ENCODE peak calls at places on chromosomes 4 and X, in nine cellular contexts. One of them, this sample, is unnamed.

GRCh38 chrX:15299945-15300851 is 15.2 kb downstream of the ASB11 start:
- DNase-seq in Peyer's patch: no peak
- DNase-seq in psoas muscle: no peak
- DNase-seq in right lobe of liver: no peak
- DNase-seq in fibroblast of lung: peak; percentile 43
- DNase-seq in lung: no peak
- DNase-seq in breast epithelium: no peak
- DNase-seq in PC-3: peak; percentile 58
- DNase-seq in IMR-90: peak; percentile 30
- DNase-seq in this sample: no peak

GRCh38 chrX:134669378-134670098 is 11.3 kb upstream of the PLAC1 start:
- DNase-seq in Peyer's patch: no peak
- DNase-seq in psoas muscle: peak; percentile 64
- DNase-seq in right lobe of liver: no peak
- DNase-seq in fibroblast of lung: peak; percentile 81
- DNase-seq in lung: peak; percentile 37
- DNase-seq in breast epithelium: no peak
- DNase-seq in PC-3: peak; percentile 87
- DNase-seq in IMR-90: peak; percentile 93
- DNase-seq in this sample: no peak

GRCh38 chrX:53128097-53128749 is 34.3 kb downstream of the KANTR start:
- DNase-seq in Peyer's patch: no peak
- DNase-seq in psoas muscle: no peak
- DNase-seq in right lobe of liver: no peak
- DNase-seq in fibroblast of lung: peak; percentile 30
- DNase-seq in lung: no peak
- DNase-seq in breast epithelium: no peak
- DNase-seq in PC-3: peak; percentile 46
- DNase-seq in IMR-90: peak; percentile 35
- DNase-seq in this sample: no peak

GRCh38 chrX:16138108-16138427 is 14.7 kb downstream of the GRPR start:
- DNase-seq in Peyer's patch: no peak
- DNase-seq in psoas muscle: no peak
- DNase-seq in right lobe of liver: no peak
- DNase-seq in fibroblast of lung: no peak
- DNase-seq in lung: no peak
- DNase-seq in breast epithelium: no peak
- DNase-seq in PC-3: no peak
- DNase-seq in IMR-90: no peak
- DNase-seq in this sample: no peak

GRCh38 chr4:6996481-6996880 is 46.7 kb upstream of the TADA2B start:
- DNase-seq in Peyer's patch: no peak
- DNase-seq in psoas muscle: no peak
- DNase-seq in right lobe of liver: no peak
- DNase-seq in fibroblast of lung: no peak
- DNase-seq in lung: no peak
- DNase-seq in breast epithelium: no peak
- DNase-seq in PC-3: no peak
- DNase-seq in IMR-90: no peak
- DNase-seq in this sample: no peak

GRCh38 chrX:71859637-71860036 is 51.0 kb upstream of the NHSL2 start:
- DNase-seq in Peyer's patch: no peak
- DNase-seq in psoas muscle: no peak
- DNase-seq in right lobe of liver: no peak
- DNase-seq in fibroblast of lung: peak; percentile 41
- DNase-seq in lung: peak; percentile 44
- DNase-seq in breast epithelium: no peak
- DNase-seq in PC-3: peak; percentile 67
- DNase-seq in IMR-90: peak; percentile 33
- DNase-seq in this sample: peak; percentile 14

GRCh38 chr4:133190098-133190497 is 41.0 kb downstream of the PCDH10 start:
- DNase-seq in Peyer's patch: no peak
- DNase-seq in psoas muscle: no peak
- DNase-seq in right lobe of liver: no peak
- DNase-seq in fibroblast of lung: peak; percentile 5
- DNase-seq in lung: no peak
- DNase-seq in breast epithelium: no peak
- DNase-seq in PC-3: peak; percentile 2
- DNase-seq in IMR-90: peak; percentile 0
- DNase-seq in this sample: no peak

GRCh38 chrX:72436010-72436409 is 130.3 kb upstream of the CITED1 start:
- DNase-seq in Peyer's patch: no peak
- DNase-seq in psoas muscle: no peak
- DNase-seq in right lobe of liver: no peak
- DNase-seq in fibroblast of lung: no peak
- DNase-seq in lung: no peak
- DNase-seq in breast epithelium: no peak
- DNase-seq in PC-3: no peak
- DNase-seq in IMR-90: no peak
- DNase-seq in this sample: no peak

DNA sequence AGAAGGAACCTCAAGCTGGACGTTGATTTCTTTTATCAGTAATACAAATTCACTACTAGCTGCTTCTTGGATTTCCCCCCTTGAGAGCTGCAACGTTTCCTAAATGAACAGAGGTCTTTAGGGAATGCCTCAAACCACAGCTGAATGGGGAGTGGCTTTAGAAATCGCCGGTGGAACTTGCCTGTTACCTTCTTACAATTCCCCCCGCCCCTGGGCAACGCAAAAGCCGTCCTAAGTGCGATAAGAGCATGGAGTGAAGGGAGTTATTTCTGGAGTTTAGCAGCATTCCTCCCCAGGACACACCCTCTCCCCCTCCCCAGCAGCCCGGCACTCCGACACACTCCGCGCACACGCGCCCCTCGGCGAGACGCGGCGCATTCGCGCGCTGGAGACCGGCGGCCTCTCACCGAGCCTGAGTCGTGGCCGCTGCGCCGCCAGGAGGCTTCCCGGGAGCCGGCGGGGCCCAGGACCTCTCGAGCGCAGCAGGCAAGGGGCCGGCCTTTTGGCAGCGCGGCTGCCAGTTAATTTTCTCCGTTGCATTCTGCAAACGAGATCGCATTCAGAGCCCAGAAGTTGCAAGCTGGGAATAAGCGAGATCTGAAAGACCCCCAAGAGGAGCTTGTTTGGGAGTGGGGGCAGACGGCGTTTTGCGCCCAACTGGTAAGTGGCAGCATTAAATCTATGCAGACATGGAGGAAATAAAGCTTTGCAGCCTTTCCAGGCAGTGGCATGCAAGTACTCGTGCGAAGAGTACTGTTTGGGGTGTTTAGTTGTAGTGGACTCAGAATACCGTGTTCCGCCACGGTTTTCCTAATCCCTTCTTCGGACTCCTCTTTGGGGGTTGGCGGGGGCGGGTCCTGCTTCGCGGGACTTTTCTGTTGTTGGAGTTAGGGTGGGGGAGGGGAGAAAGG is 134.6 kb downstream of the PALLD start:
- DNase-seq in Peyer's patch: peak; percentile 17
- DNase-seq in psoas muscle: peak; percentile 82
- DNase-seq in right lobe of liver: peak; percentile 63
- DNase-seq in fibroblast of lung: peak; percentile 54
- DNase-seq in lung: peak; percentile 59
- DNase-seq in breast epithelium: peak; percentile 65
- DNase-seq in PC-3: peak; percentile 69
- DNase-seq in IMR-90: peak; percentile 55
- DNase-seq in this sample: no peak
- TF ChIP-seq CTCF in Peyer's patch: peak; percentile 42
- TF ChIP-seq CTCF in psoas muscle: peak; percentile 52
- TF ChIP-seq CTCF in right lobe of liver: peak; percentile 28
- TF ChIP-seq CTCF in fibroblast of lung: peak; percentile 47
- TF ChIP-seq CTCF in lung: no peak
- TF ChIP-seq CTCF in breast epithelium: peak; percentile 36
- TF ChIP-seq CTCF in PC-3: peak; percentile 42
- TF ChIP-seq CTCF in IMR-90: peak; percentile 45
- TF ChIP-seq CTCF in this sample: no peak

GRCh38 chr4:174697896-174698295 is 131.2 kb downstream of the GLRA3 start:
- DNase-seq in Peyer's patch: no peak
- DNase-seq in psoas muscle: no peak
- DNase-seq in right lobe of liver: no peak
- DNase-seq in fibroblast of lung: no peak
- DNase-seq in lung: no peak
- DNase-seq in breast epithelium: no peak
- DNase-seq in PC-3: no peak
- DNase-seq in IMR-90: no peak
- DNase-seq in this sample: no peak
- H3K9me3 ChIP-seq in Peyer's patch: no peaks in the 10 kb centered on the region
- H3K9me3 ChIP-seq in psoas muscle: no peaks in the 10 kb centered on the region
- H3K9me3 ChIP-seq in right lobe of liver: no peaks in the 10 kb centered on the region
- H3K9me3 ChIP-seq in fibroblast of lung: no peaks in the 10 kb centered on the region
- H3K9me3 ChIP-seq in lung: no peaks in the 10 kb centered on the region
- H3K9me3 ChIP-seq in breast epithelium: no peaks in the 10 kb centered on the region
- H3K9me3 ChIP-seq in PC-3: no peaks in the 10 kb centered on the region
- H3K9me3 ChIP-seq in IMR-90: no peaks in the 10 kb centered on the region
- H3K9me3 ChIP-seq in this sample: no peaks in the 10 kb centered on the region

GRCh38 chr4:120049732-120050494 is 16.7 kb downstream of the MAD2L1 start:
- DNase-seq in Peyer's patch: peak; percentile 75
- DNase-seq in psoas muscle: peak; percentile 72
- DNase-seq in right lobe of liver: peak; percentile 58
- DNase-seq in fibroblast of lung: peak; percentile 91
- DNase-seq in lung: peak; percentile 86
- DNase-seq in breast epithelium: peak; percentile 71
- DNase-seq in PC-3: peak; percentile 80
- DNase-seq in IMR-90: peak; percentile 92
- DNase-seq in this sample: peak; percentile 71
- H3K27ac ChIP-seq in Peyer's patch: peak overlapping the region; percentile 21
- H3K27ac ChIP-seq in psoas muscle: no peak overlapping the region
- H3K27ac ChIP-seq in right lobe of liver: no peak overlapping the region
- H3K27ac ChIP-seq in fibroblast of lung: peak overlapping the region; percentile 23
- H3K27ac ChIP-seq in lung: peak overlapping the region; percentile 42
- H3K27ac ChIP-seq in breast epithelium: peak overlapping the region; percentile 42
- H3K27ac ChIP-seq in PC-3: no peak overlapping the region
- H3K27ac ChIP-seq in IMR-90: peak overlapping the region; percentile 85
- H3K27ac ChIP-seq in this sample: no peak overlapping the region

GRCh38 chr4:122003335-122003734 is 51.5 kb upstream of the TRPC3 start:
- DNase-seq in Peyer's patch: peak; percentile 36
- DNase-seq in psoas muscle: peak; percentile 31
- DNase-seq in right lobe of liver: no peak
- DNase-seq in fibroblast of lung: no peak
- DNase-seq in lung: no peak
- DNase-seq in breast epithelium: no peak
- DNase-seq in PC-3: peak; percentile 44
- DNase-seq in IMR-90: no peak
- DNase-seq in this sample: no peak

GRCh38 chr4:121995790-121996537 is 44.1 kb upstream of the TRPC3 start:
- DNase-seq in Peyer's patch: no peak
- DNase-seq in psoas muscle: no peak
- DNase-seq in right lobe of liver: no peak
- DNase-seq in fibroblast of lung: no peak
- DNase-seq in lung: no peak
- DNase-seq in breast epithelium: no peak
- DNase-seq in PC-3: no peak
- DNase-seq in IMR-90: peak; percentile 37
- DNase-seq in this sample: no peak

GRCh38 chr4:122005064-122005755 is 53.4 kb upstream of the TRPC3 start:
- DNase-seq in Peyer's patch: no peak
- DNase-seq in psoas muscle: no peak
- DNase-seq in right lobe of liver: no peak
- DNase-seq in fibroblast of lung: peak; percentile 85
- DNase-seq in lung: no peak
- DNase-seq in breast epithelium: no peak
- DNase-seq in PC-3: no peak
- DNase-seq in IMR-90: peak; percentile 93
- DNase-seq in this sample: no peak

GRCh38 chr4:121998024-121998423 is 46.2 kb upstream of the TRPC3 start:
- DNase-seq in Peyer's patch: no peak
- DNase-seq in psoas muscle: no peak
- DNase-seq in right lobe of liver: no peak
- DNase-seq in fibroblast of lung: no peak
- DNase-seq in lung: no peak
- DNase-seq in breast epithelium: no peak
- DNase-seq in PC-3: peak; percentile 4
- DNase-seq in IMR-90: no peak
- DNase-seq in this sample: no peak

GRCh38 chr4:122000849-122001248 is 49.0 kb upstream of the TRPC3 start:
- DNase-seq in Peyer's patch: no peak
- DNase-seq in psoas muscle: no peak
- DNase-seq in right lobe of liver: no peak
- DNase-seq in fibroblast of lung: no peak
- DNase-seq in lung: no peak
- DNase-seq in breast epithelium: no peak
- DNase-seq in PC-3: no peak
- DNase-seq in IMR-90: no peak
- DNase-seq in this sample: no peak
- TF ChIP-seq CTCF in Peyer's patch: no peak
- TF ChIP-seq CTCF in psoas muscle: no peak
- TF ChIP-seq CTCF in right lobe of liver: no peak
- TF ChIP-seq CTCF in fibroblast of lung: no peak
- TF ChIP-seq CTCF in lung: no peak
- TF ChIP-seq CTCF in breast epithelium: no peak
- TF ChIP-seq CTCF in PC-3: no peak
- TF ChIP-seq CTCF in IMR-90: no peak
- TF ChIP-seq CTCF in this sample: no peak

DNA sequence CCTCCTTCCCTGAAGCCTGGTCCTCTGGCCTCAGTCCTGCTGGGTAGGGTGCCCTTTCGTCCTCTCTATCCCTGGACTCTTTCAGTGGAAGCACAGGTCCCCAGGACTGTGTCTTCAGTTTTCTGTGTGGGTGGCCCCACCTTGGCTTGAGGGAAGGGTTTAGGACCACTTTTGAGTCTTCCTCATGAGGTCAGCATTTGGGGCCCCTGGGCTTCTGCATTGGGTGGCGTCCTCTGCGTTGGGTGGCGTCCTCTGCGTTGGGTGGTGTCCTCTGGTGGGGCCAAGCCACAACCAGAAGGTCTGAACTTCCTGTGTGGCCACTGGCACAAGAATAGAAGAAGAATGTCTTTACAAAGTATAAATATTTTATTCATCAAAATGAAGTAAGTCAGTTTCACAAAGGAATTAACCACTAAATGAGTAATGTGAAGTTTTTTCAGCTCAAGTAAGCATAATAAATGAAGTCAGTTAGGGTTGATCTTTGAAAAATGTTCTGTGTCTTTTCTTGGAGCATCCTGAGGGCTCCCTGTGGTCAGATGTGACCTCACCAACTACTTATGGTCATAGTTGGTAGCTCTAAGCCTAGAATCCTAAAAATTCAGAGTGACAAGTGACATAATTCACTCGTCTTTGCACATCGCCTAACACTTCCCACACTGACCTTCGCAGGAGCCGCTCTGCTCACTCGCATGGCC is 39.2 kb upstream of the HGFAC start:
- DNase-seq in Peyer's patch: no peak
- DNase-seq in psoas muscle: no peak
- DNase-seq in right lobe of liver: no peak
- DNase-seq in fibroblast of lung: peak; percentile 27
- DNase-seq in lung: no peak
- DNase-seq in breast epithelium: no peak
- DNase-seq in PC-3: no peak
- DNase-seq in IMR-90: peak; percentile 36
- DNase-seq in this sample: no peak
- H3K9me3 ChIP-seq in Peyer's patch: no peaks in the 10 kb centered on the region
- H3K9me3 ChIP-seq in psoas muscle: no peaks in the 10 kb centered on the region
- H3K9me3 ChIP-seq in right lobe of liver: no peaks in the 10 kb centered on the region
- H3K9me3 ChIP-seq in fibroblast of lung: no peaks in the 10 kb centered on the region
- H3K9me3 ChIP-seq in lung: no peaks in the 10 kb centered on the region
- H3K9me3 ChIP-seq in breast epithelium: peaks cover 3% of the 10 kb centered on the region
- H3K9me3 ChIP-seq in PC-3: no peaks in the 10 kb centered on the region
- H3K9me3 ChIP-seq in IMR-90: peaks cover 7% of the 10 kb centered on the region
- H3K9me3 ChIP-seq in this sample: no peaks in the 10 kb centered on the region

This sample was measured in CD4-positive, alpha-beta T cell.